ENCODE peak calls at places on chromosomes 12 and 14, in nine cellular contexts. Q, P, A, X, I, C, D, R and O are unnamed samples.

GRCh38 chr12:1566449-1567135 is 27.8 kb downstream of the FBXL14 start:
- DNase-seq in P (no peak), X (no peak), R (no peak), C (no peak), D (no peak), A (no peak), Q (no peak), I (no peak), O (no peak)

GRCh38 chr12:111443586-111443985 is 37.9 kb downstream of the SH2B3 start:
- DNase-seq in P (no peak), X (no peak), A (peak), I (no peak), R (no peak), Q (no peak), D (no peak), C (no peak), O (no peak)

GRCh38 chr12:104006929-104007328 is 41.3 kb downstream of the TDG start:
- DNase-seq in Q (no peak), A (peak), R (no peak), D (no peak), C (no peak), X (no peak), P (no peak), I (no peak), O (no peak)

GRCh38 chr12:109291531-109292341 is 17.3 kb downstream of the FOXN4 start:
- DNase-seq in A (no peak), D (no peak), C (no peak), I (peak), R (no peak), P (peak), X (peak), Q (no peak), O (no peak)

GRCh38 chr14:81144811-81145598 is 75.8 kb downstream of the GTF2A1 start:
- DNase-seq in C (no peak), Q (no peak), I (no peak), X (no peak), D (no peak), R (no peak), A (no peak), P (no peak), O (no peak)

GRCh38 chr14:80634106-80634758 is 307.3 kb downstream of the CEP128 start:
- DNase-seq in P (no peak), C (no peak), X (no peak), A (no peak), D (no peak), Q (no peak), R (no peak), I (no peak), O (no peak)

GRCh38 chr12:45648070-45648469 is 81.4 kb upstream of the ARID2 start:
- DNase-seq in I (no peak), P (no peak), D (no peak), C (no peak), Q (no peak), X (no peak), A (no peak), R (no peak), O (no peak)

GRCh38 chr12:91109148-91109564 is 2.1 kb downstream of the LUM start:
- DNase-seq in R (peak), A (peak), I (peak), P (peak), X (peak), D (peak), C (peak), Q (peak), O (no peak)

GRCh38 chr14:85439696-85440328 is 90.1 kb upstream of the FLRT2 start:
- DNase-seq in X (no peak), R (peak), A (no peak), P (no peak), D (no peak), C (no peak), Q (no peak), I (no peak), O (no peak)

GRCh38 chr14:34650786-34651584 is 21.0 kb upstream of the SNX6 start:
- DNase-seq in I (no peak), D (no peak), C (no peak), X (no peak), Q (no peak), P (no peak), A (peak), R (peak), O (no peak)

GRCh38 chr12:6724409-6724797 is 557 bp downstream of the COPS7A start:
- DNase-seq in X (peak), P (no peak), I (no peak), D (no peak), A (peak), R (no peak), C (peak), Q (no peak), O (peak)

GRCh38 chr12:91896725-91897515 is 248.7 kb downstream of the BTG1 start:
- DNase-seq in P (no peak), Q (no peak), R (no peak), C (no peak), A (no peak), X (no peak), I (no peak), D (no peak), O (no peak)

GRCh38 chr12:80707830-80708534 is 548 bp downstream of the MYF6 start:
- DNase-seq in A (no peak), I (no peak), D (no peak), P (no peak), X (no peak), R (no peak), C (no peak), Q (peak), O (no peak)

GRCh38 chr14:91113829-91114078 is at the start of gene DGLUCY:
- DNase-seq in C (no peak), Q (peak), X (peak), A (peak), I (peak), R (peak), D (peak), P (no peak), O (no peak)

GRCh38 chr12:108234155-108234554 is 105.0 kb downstream of the CMKLR1 start:
- DNase-seq in D (no peak), R (no peak), I (no peak), P (no peak), X (peak), Q (no peak), A (no peak), C (no peak), O (no peak)

GRCh38 chr14:88824314-88825077 is at the start of gene TTC8:
- DNase-seq in D (peak), Q (peak), A (peak), R (peak), I (peak), C (peak), P (peak), X (peak), O (peak)

GRCh38 chr12:122990561-122990960 is 10.1 kb downstream of the ARL6IP4 start:
- DNase-seq in R (no peak), X (no peak), I (no peak), Q (no peak), C (no peak), D (no peak), A (no peak), P (no peak), O (no peak)

GRCh38 chr12:65960820-65961691 is 136.8 kb downstream of the HMGA2 start:
- DNase-seq in P (no peak), R (no peak), C (no peak), X (no peak), Q (no peak), D (no peak), A (peak), I (no peak), O (no peak)

GRCh38 chr12:126734738-126735137 is 1532.2 kb upstream of the TMEM132C start:
- DNase-seq in R (no peak), A (no peak), P (no peak), Q (no peak), I (no peak), X (no peak), C (no peak), D (no peak), O (no peak)

GRCh38 chr14:31880935-31881334 is 196.2 kb upstream of the ARHGAP5 start:
- DNase-seq in I (no peak), C (no peak), Q (no peak), X (no peak), D (no peak), P (no peak), R (no peak), A (peak), O (no peak)

GRCh38 chr12:114921796-114922195 is 237.8 kb upstream of the TBX3 start:
- DNase-seq in I (no peak), A (no peak), R (no peak), C (no peak), Q (no peak), X (no peak), D (no peak), P (no peak), O (no peak)

GRCh38 chr12:15778126-15778525 is 11.1 kb downstream of the EPS8 start:
- DNase-seq in R (no peak), X (no peak), A (no peak), Q (no peak), C (no peak), P (no peak), I (no peak), D (no peak), O (no peak)

GRCh38 chr14:55553791-55554190 is 26.2 kb upstream of the KTN1 start:
- DNase-seq in C (no peak), P (no peak), I (no peak), X (no peak), D (no peak), Q (no peak), R (no peak), A (no peak), O (no peak)

GRCh38 chr12:67853204-67853603 is 136.0 kb upstream of the IFNG-AS1 start:
- DNase-seq in X (no peak), P (no peak), C (no peak), I (no peak), A (peak), D (no peak), Q (no peak), R (no peak), O (no peak)

GRCh38 chr12:65895759-65896656 is 71.7 kb downstream of the HMGA2 start:
- DNase-seq in Q (no peak), X (no peak), C (no peak), I (no peak), P (no peak), D (no peak), R (no peak), A (no peak), O (no peak)

GRCh38 chr12:16347391-16348298 is at the start of gene MGST1:
- DNase-seq in D (no peak), X (peak), C (no peak), R (peak), Q (peak), I (peak), P (peak), A (peak), O (no peak)